ENCODE peak calls at places on chromosomes 1 and 21, in eight cellular contexts. One of them, this sample, is unnamed.

GRCh38 chr1:8395433-8395866 is 77.5 kb downstream of the SLC45A1 start:
- DNase-seq in fibroblast of the conjunctiva: no peak
- DNase-seq in SHP77: no peak
- DNase-seq in NCI-H345: no peak
- DNase-seq in activated gamma-delta T cell treated with anti-CD3 and anti-CD28 coated beads, Interleukin-2, amount 50 U/mL, for 16 hours: no peak
- DNase-seq in NCI-H1417: no peak
- DNase-seq in fibroblast of lung: no peak
- DNase-seq in Caco-2: no peak
- DNase-seq in this sample: no peak

GRCh38 chr1:169201084-169201619 is 94.7 kb downstream of the ATP1B1 start:
- DNase-seq in fibroblast of the conjunctiva: no peak
- DNase-seq in SHP77: no peak
- DNase-seq in NCI-H345: no peak
- DNase-seq in activated gamma-delta T cell treated with anti-CD3 and anti-CD28 coated beads, Interleukin-2, amount 50 U/mL, for 16 hours: no peak
- DNase-seq in NCI-H1417: no peak
- DNase-seq in fibroblast of lung: peak; percentile 25
- DNase-seq in Caco-2: no peak
- DNase-seq in this sample: no peak

GRCh38 chr1:83779565-83779964 is 219.4 kb downstream of the TTLL7 start:
- DNase-seq in fibroblast of the conjunctiva: no peak
- DNase-seq in SHP77: no peak
- DNase-seq in NCI-H345: no peak
- DNase-seq in activated gamma-delta T cell treated with anti-CD3 and anti-CD28 coated beads, Interleukin-2, amount 50 U/mL, for 16 hours: no peak
- DNase-seq in NCI-H1417: no peak
- DNase-seq in fibroblast of lung: no peak
- DNase-seq in Caco-2: no peak
- DNase-seq in this sample: no peak

GRCh38 chr1:48777219-48777895 is 666 bp upstream of the BEND5 start:
- DNase-seq in fibroblast of the conjunctiva: no peak
- DNase-seq in SHP77: no peak
- DNase-seq in NCI-H345: peak; percentile 22
- DNase-seq in activated gamma-delta T cell treated with anti-CD3 and anti-CD28 coated beads, Interleukin-2, amount 50 U/mL, for 16 hours: no peak
- DNase-seq in NCI-H1417: peak; percentile 36
- DNase-seq in fibroblast of lung: no peak
- DNase-seq in Caco-2: no peak
- DNase-seq in this sample: no peak

GRCh38 chr21:28632718-28633408 is 359.8 kb downstream of the LTN1 start:
- DNase-seq in fibroblast of the conjunctiva: no peak
- DNase-seq in SHP77: no peak
- DNase-seq in NCI-H345: no peak
- DNase-seq in activated gamma-delta T cell treated with anti-CD3 and anti-CD28 coated beads, Interleukin-2, amount 50 U/mL, for 16 hours: no peak
- DNase-seq in NCI-H1417: no peak
- DNase-seq in fibroblast of lung: peak; percentile 55
- DNase-seq in Caco-2: no peak
- DNase-seq in this sample: peak; percentile 52

GRCh38 chr1:43453442-43454269 is at the start of gene HYI:
- DNase-seq in fibroblast of the conjunctiva: peak; percentile 69
- DNase-seq in SHP77: peak; percentile 75
- DNase-seq in NCI-H345: peak; percentile 89
- DNase-seq in activated gamma-delta T cell treated with anti-CD3 and anti-CD28 coated beads, Interleukin-2, amount 50 U/mL, for 16 hours: peak; percentile 37
- DNase-seq in NCI-H1417: peak; percentile 85
- DNase-seq in fibroblast of lung: peak; percentile 88
- DNase-seq in Caco-2: peak; percentile 90
- DNase-seq in this sample: peak; percentile 69

GRCh38 chr1:223763881-223764280 is 51.5 kb downstream of the CAPN2 start:
- DNase-seq in fibroblast of the conjunctiva: no peak
- DNase-seq in SHP77: no peak
- DNase-seq in NCI-H345: no peak
- DNase-seq in activated gamma-delta T cell treated with anti-CD3 and anti-CD28 coated beads, Interleukin-2, amount 50 U/mL, for 16 hours: no peak
- DNase-seq in NCI-H1417: no peak
- DNase-seq in fibroblast of lung: no peak
- DNase-seq in Caco-2: no peak
- DNase-seq in this sample: no peak

GRCh38 chr1:47621483-47621882 is 183.6 kb downstream of the FOXD2 start:
- DNase-seq in fibroblast of the conjunctiva: no peak
- DNase-seq in SHP77: no peak
- DNase-seq in NCI-H345: no peak
- DNase-seq in activated gamma-delta T cell treated with anti-CD3 and anti-CD28 coated beads, Interleukin-2, amount 50 U/mL, for 16 hours: no peak
- DNase-seq in NCI-H1417: no peak
- DNase-seq in fibroblast of lung: no peak
- DNase-seq in Caco-2: no peak
- DNase-seq in this sample: no peak

GRCh38 chr21:42118121-42118795 is 47.1 kb downstream of the UMODL1 start:
- DNase-seq in fibroblast of the conjunctiva: no peak
- DNase-seq in SHP77: no peak
- DNase-seq in NCI-H345: peak; percentile 17
- DNase-seq in activated gamma-delta T cell treated with anti-CD3 and anti-CD28 coated beads, Interleukin-2, amount 50 U/mL, for 16 hours: no peak
- DNase-seq in NCI-H1417: peak; percentile 33
- DNase-seq in fibroblast of lung: no peak
- DNase-seq in Caco-2: no peak
- DNase-seq in this sample: no peak

GRCh38 chr1:159144571-159144970 is 26.8 kb upstream of the CADM3 start:
- DNase-seq in fibroblast of the conjunctiva: no peak
- DNase-seq in SHP77: no peak
- DNase-seq in NCI-H345: no peak
- DNase-seq in activated gamma-delta T cell treated with anti-CD3 and anti-CD28 coated beads, Interleukin-2, amount 50 U/mL, for 16 hours: no peak
- DNase-seq in NCI-H1417: no peak
- DNase-seq in fibroblast of lung: no peak
- DNase-seq in Caco-2: no peak
- DNase-seq in this sample: no peak

GRCh38 chr1:209931141-209931540 is 6.9 kb upstream of the SYT14 start:
- DNase-seq in fibroblast of the conjunctiva: no peak
- DNase-seq in SHP77: no peak
- DNase-seq in NCI-H345: no peak
- DNase-seq in activated gamma-delta T cell treated with anti-CD3 and anti-CD28 coated beads, Interleukin-2, amount 50 U/mL, for 16 hours: no peak
- DNase-seq in NCI-H1417: no peak
- DNase-seq in fibroblast of lung: no peak
- DNase-seq in Caco-2: no peak
- DNase-seq in this sample: no peak

GRCh38 chr1:169240449-169241242 is 127.0 kb downstream of the NME7 start:
- DNase-seq in fibroblast of the conjunctiva: no peak
- DNase-seq in SHP77: no peak
- DNase-seq in NCI-H345: no peak
- DNase-seq in activated gamma-delta T cell treated with anti-CD3 and anti-CD28 coated beads, Interleukin-2, amount 50 U/mL, for 16 hours: no peak
- DNase-seq in NCI-H1417: no peak
- DNase-seq in fibroblast of lung: peak; percentile 23
- DNase-seq in Caco-2: no peak
- DNase-seq in this sample: no peak

GRCh38 chr1:118317836-118318614 is 133.0 kb upstream of the SPAG17 start:
- DNase-seq in fibroblast of the conjunctiva: peak; percentile 36
- DNase-seq in SHP77: peak; percentile 60
- DNase-seq in NCI-H345: peak; percentile 20
- DNase-seq in activated gamma-delta T cell treated with anti-CD3 and anti-CD28 coated beads, Interleukin-2, amount 50 U/mL, for 16 hours: no peak
- DNase-seq in NCI-H1417: no peak
- DNase-seq in fibroblast of lung: no peak
- DNase-seq in Caco-2: no peak
- DNase-seq in this sample: no peak

GRCh38 chr21:32372755-32373154 is 20.1 kb downstream of the URB1 start:
- DNase-seq in fibroblast of the conjunctiva: no peak
- DNase-seq in SHP77: no peak
- DNase-seq in NCI-H345: no peak
- DNase-seq in activated gamma-delta T cell treated with anti-CD3 and anti-CD28 coated beads, Interleukin-2, amount 50 U/mL, for 16 hours: no peak
- DNase-seq in NCI-H1417: no peak
- DNase-seq in fibroblast of lung: peak; percentile 77
- DNase-seq in Caco-2: no peak
- DNase-seq in this sample: no peak

GRCh38 chr1:222631611-222632208 is 13.8 kb downstream of the MIA3 start:
- DNase-seq in fibroblast of the conjunctiva: no peak
- DNase-seq in SHP77: no peak
- DNase-seq in NCI-H345: no peak
- DNase-seq in activated gamma-delta T cell treated with anti-CD3 and anti-CD28 coated beads, Interleukin-2, amount 50 U/mL, for 16 hours: no peak
- DNase-seq in NCI-H1417: no peak
- DNase-seq in fibroblast of lung: no peak
- DNase-seq in Caco-2: no peak
- DNase-seq in this sample: no peak

GRCh38 chr1:12143631-12144155 is 23.1 kb upstream of the TNFRSF1B start:
- DNase-seq in fibroblast of the conjunctiva: peak; percentile 93
- DNase-seq in SHP77: no peak
- DNase-seq in NCI-H345: no peak
- DNase-seq in activated gamma-delta T cell treated with anti-CD3 and anti-CD28 coated beads, Interleukin-2, amount 50 U/mL, for 16 hours: no peak
- DNase-seq in NCI-H1417: no peak
- DNase-seq in fibroblast of lung: peak; percentile 95
- DNase-seq in Caco-2: peak; percentile 49
- DNase-seq in this sample: peak; percentile 81

GRCh38 chr1:205688171-205688570 is 7.9 kb upstream of the SLC45A3 start:
- DNase-seq in fibroblast of the conjunctiva: no peak
- DNase-seq in SHP77: no peak
- DNase-seq in NCI-H345: no peak
- DNase-seq in activated gamma-delta T cell treated with anti-CD3 and anti-CD28 coated beads, Interleukin-2, amount 50 U/mL, for 16 hours: no peak
- DNase-seq in NCI-H1417: no peak
- DNase-seq in fibroblast of lung: no peak
- DNase-seq in Caco-2: peak; percentile 43
- DNase-seq in this sample: no peak

GRCh38 chr1:18079941-18080340 is 27.7 kb upstream of the IGSF21 start:
- DNase-seq in fibroblast of the conjunctiva: no peak
- DNase-seq in SHP77: no peak
- DNase-seq in NCI-H345: peak; percentile 79
- DNase-seq in activated gamma-delta T cell treated with anti-CD3 and anti-CD28 coated beads, Interleukin-2, amount 50 U/mL, for 16 hours: no peak
- DNase-seq in NCI-H1417: no peak
- DNase-seq in fibroblast of lung: no peak
- DNase-seq in Caco-2: no peak
- DNase-seq in this sample: no peak

GRCh38 chr1:230301820-230302219 is 124.3 kb downstream of the PGBD5 start:
- DNase-seq in fibroblast of the conjunctiva: no peak
- DNase-seq in SHP77: peak; percentile 24
- DNase-seq in NCI-H345: peak; percentile 43
- DNase-seq in activated gamma-delta T cell treated with anti-CD3 and anti-CD28 coated beads, Interleukin-2, amount 50 U/mL, for 16 hours: no peak
- DNase-seq in NCI-H1417: no peak
- DNase-seq in fibroblast of lung: no peak
- DNase-seq in Caco-2: no peak
- DNase-seq in this sample: no peak

GRCh38 chr1:229388876-229389580 is 44.9 kb downstream of the ACTA1 start:
- DNase-seq in fibroblast of the conjunctiva: peak; percentile 16
- DNase-seq in SHP77: no peak
- DNase-seq in NCI-H345: no peak
- DNase-seq in activated gamma-delta T cell treated with anti-CD3 and anti-CD28 coated beads, Interleukin-2, amount 50 U/mL, for 16 hours: no peak
- DNase-seq in NCI-H1417: no peak
- DNase-seq in fibroblast of lung: peak; percentile 63
- DNase-seq in Caco-2: no peak
- DNase-seq in this sample: no peak

GRCh38 chr1:34631126-34631525 is 123.7 kb upstream of the GJB5 start:
- DNase-seq in fibroblast of the conjunctiva: no peak
- DNase-seq in SHP77: no peak
- DNase-seq in NCI-H345: no peak
- DNase-seq in activated gamma-delta T cell treated with anti-CD3 and anti-CD28 coated beads, Interleukin-2, amount 50 U/mL, for 16 hours: no peak
- DNase-seq in NCI-H1417: no peak
- DNase-seq in fibroblast of lung: no peak
- DNase-seq in Caco-2: no peak
- DNase-seq in this sample: no peak

GRCh38 chr1:241647658-241648057 is 4.4 kb upstream of the WDR64 start:
- DNase-seq in fibroblast of the conjunctiva: no peak
- DNase-seq in SHP77: no peak
- DNase-seq in NCI-H345: no peak
- DNase-seq in activated gamma-delta T cell treated with anti-CD3 and anti-CD28 coated beads, Interleukin-2, amount 50 U/mL, for 16 hours: no peak
- DNase-seq in NCI-H1417: no peak
- DNase-seq in fibroblast of lung: no peak
- DNase-seq in Caco-2: no peak
- DNase-seq in this sample: no peak

GRCh38 chr1:11860083-11860482 is 1.3 kb upstream of the NPPB start:
- DNase-seq in fibroblast of the conjunctiva: no peak
- DNase-seq in SHP77: no peak
- DNase-seq in NCI-H345: no peak
- DNase-seq in activated gamma-delta T cell treated with anti-CD3 and anti-CD28 coated beads, Interleukin-2, amount 50 U/mL, for 16 hours: no peak
- DNase-seq in NCI-H1417: no peak
- DNase-seq in fibroblast of lung: no peak
- DNase-seq in Caco-2: no peak
- DNase-seq in this sample: no peak

GRCh38 chr1:216898801-216899200 is 175.6 kb upstream of the ESRRG start:
- DNase-seq in fibroblast of the conjunctiva: no peak
- DNase-seq in SHP77: no peak
- DNase-seq in NCI-H345: no peak
- DNase-seq in activated gamma-delta T cell treated with anti-CD3 and anti-CD28 coated beads, Interleukin-2, amount 50 U/mL, for 16 hours: no peak
- DNase-seq in NCI-H1417: no peak
- DNase-seq in fibroblast of lung: no peak
- DNase-seq in Caco-2: no peak
- DNase-seq in this sample: no peak

GRCh38 chr1:110948038-110948810 is 15.5 kb downstream of the LRIF1 start:
- DNase-seq in fibroblast of the conjunctiva: no peak
- DNase-seq in SHP77: no peak
- DNase-seq in NCI-H345: no peak
- DNase-seq in activated gamma-delta T cell treated with anti-CD3 and anti-CD28 coated beads, Interleukin-2, amount 50 U/mL, for 16 hours: no peak
- DNase-seq in NCI-H1417: no peak
- DNase-seq in fibroblast of lung: peak; percentile 10
- DNase-seq in Caco-2: no peak
- DNase-seq in this sample: no peak

GRCh38 chr21:45818904-45819285 is 162.7 kb upstream of the COL6A1 start:
- DNase-seq in fibroblast of the conjunctiva: peak; percentile 49
- DNase-seq in SHP77: no peak
- DNase-seq in NCI-H345: no peak
- DNase-seq in activated gamma-delta T cell treated with anti-CD3 and anti-CD28 coated beads, Interleukin-2, amount 50 U/mL, for 16 hours: peak; percentile 55
- DNase-seq in NCI-H1417: no peak
- DNase-seq in fibroblast of lung: peak; percentile 91
- DNase-seq in Caco-2: no peak
- DNase-seq in this sample: peak; percentile 61

GRCh38 chr1:60169206-60169605 is 95.6 kb upstream of the C1orf87 start:
- DNase-seq in fibroblast of the conjunctiva: no peak
- DNase-seq in SHP77: no peak
- DNase-seq in NCI-H345: no peak
- DNase-seq in activated gamma-delta T cell treated with anti-CD3 and anti-CD28 coated beads, Interleukin-2, amount 50 U/mL, for 16 hours: no peak
- DNase-seq in NCI-H1417: no peak
- DNase-seq in fibroblast of lung: peak; percentile 51
- DNase-seq in Caco-2: no peak
- DNase-seq in this sample: no peak

GRCh38 chr1:3620708-3621107 is 4.1 kb upstream of the TPRG1L start:
- DNase-seq in fibroblast of the conjunctiva: no peak
- DNase-seq in SHP77: no peak
- DNase-seq in NCI-H345: no peak
- DNase-seq in activated gamma-delta T cell treated with anti-CD3 and anti-CD28 coated beads, Interleukin-2, amount 50 U/mL, for 16 hours: no peak
- DNase-seq in NCI-H1417: peak; percentile 40
- DNase-seq in fibroblast of lung: no peak
- DNase-seq in Caco-2: no peak
- DNase-seq in this sample: no peak

GRCh38 chr1:183995322-183996035 is 42.0 kb downstream of the COLGALT2 start:
- DNase-seq in fibroblast of the conjunctiva: no peak
- DNase-seq in SHP77: no peak
- DNase-seq in NCI-H345: no peak
- DNase-seq in activated gamma-delta T cell treated with anti-CD3 and anti-CD28 coated beads, Interleukin-2, amount 50 U/mL, for 16 hours: no peak
- DNase-seq in NCI-H1417: no peak
- DNase-seq in fibroblast of lung: peak; percentile 36
- DNase-seq in Caco-2: no peak
- DNase-seq in this sample: no peak

This sample was measured in HFF-Myc.